ENCODE peak calls at places on chromosome 4, in six cellular contexts. J is stimulated activated CD4-positive, alpha-beta T cell treated with anti-CD3 and anti-CD28 coated beads, Interleukin-1b, Interleukin-23, amount 100 ng/mL, for 4 hours; Y is foreskin fibroblast; H is NCI-H1105; O is memory B cell; T is WERI-Rb-1. D is an unnamed sample.

GRCh38 chr4:73573794-73574528 is 46.3 kb downstream of the RASSF6 start:
- DNase-seq in J (no peak), Y (peak), H (peak), O (peak), T (peak), D (peak)

GRCh38 chr4:38935391-38936073 is 67.9 kb downstream of the FAM114A1 start:
- DNase-seq in J (no peak), Y (no peak), H (no peak), O (no peak), T (no peak), D (no peak)

GRCh38 chr4:173001571-173001970 is 167.0 kb upstream of the GALNT7 start:
- DNase-seq in J (no peak), Y (peak), H (no peak), O (no peak), T (no peak), D (no peak)

GRCh38 chr4:150248181-150248580 is 169.9 kb downstream of the DCLK2 start:
- DNase-seq in J (no peak), Y (no peak), H (no peak), O (no peak), T (peak), D (no peak)

GRCh38 chr4:171880136-171880535 is 66.9 kb downstream of the GALNTL6 start:
- DNase-seq in J (no peak), Y (peak), H (no peak), O (no peak), T (no peak), D (no peak)

GRCh38 chr4:7226464-7226863 is 34.1 kb downstream of the SORCS2 start:
- DNase-seq in J (no peak), Y (no peak), H (no peak), O (no peak), T (peak), D (no peak)

GRCh38 chr4:8488791-8489369 is 48.3 kb downstream of the TRMT44 start:
- DNase-seq in J (no peak), Y (no peak), H (no peak), O (no peak), T (no peak), D (no peak)

GRCh38 chr4:153649572-153649991 is 34.5 kb upstream of the TLR2 start:
- DNase-seq in J (no peak), Y (no peak), H (no peak), O (no peak), T (peak), D (no peak)

GRCh38 chr4:149706942-149707341 is 108.7 kb downstream of the IQCM start:
- DNase-seq in J (no peak), Y (peak), H (no peak), O (no peak), T (no peak), D (no peak)

GRCh38 chr4:31236635-31237173 is 516.5 kb downstream of the PCDH7 start:
- DNase-seq in J (no peak), Y (no peak), H (no peak), O (no peak), T (no peak), D (no peak)

GRCh38 chr4:154312246-154312645 is 179.4 kb downstream of the DCHS2 start:
- DNase-seq in J (no peak), Y (no peak), H (no peak), O (no peak), T (no peak), D (no peak)

GRCh38 chr4:82606622-82607021 is 44.8 kb upstream of the TMEM150C start:
- DNase-seq in J (no peak), Y (no peak), H (no peak), O (no peak), T (no peak), D (no peak)

GRCh38 chr4:8097721-8098345 is 60.8 kb downstream of the ABLIM2 start:
- DNase-seq in J (no peak), Y (no peak), H (no peak), O (no peak), T (no peak), D (no peak)

GRCh38 chr4:40307627-40308497 is 27.3 kb upstream of the CHRNA9 start:
- DNase-seq in J (peak), Y (no peak), H (no peak), O (peak), T (no peak), D (peak)

GRCh38 chr4:140326395-140326993 is 47.0 kb upstream of the SCOC start:
- DNase-seq in J (no peak), Y (peak), H (peak), O (no peak), T (peak), D (no peak)

GRCh38 chr4:45944000-45944399 is 179.9 kb downstream of the GABRG1 start:
- DNase-seq in J (no peak), Y (no peak), H (no peak), O (no peak), T (no peak), D (no peak)

GRCh38 chr4:11700751-11701226 is 272.1 kb upstream of the HS3ST1 start:
- DNase-seq in J (no peak), Y (peak), H (no peak), O (no peak), T (no peak), D (no peak)

GRCh38 chr4:61296115-61296514 is 96.0 kb downstream of the ADGRL3 start:
- DNase-seq in J (no peak), Y (no peak), H (no peak), O (no peak), T (no peak), D (no peak)

GRCh38 chr4:10281996-10282395 is 165.4 kb upstream of the WDR1 start:
- DNase-seq in J (no peak), Y (no peak), H (no peak), O (no peak), T (no peak), D (no peak)

GRCh38 chr4:118911162-118911791 is 22.6 kb downstream of the SYNPO2 start:
- DNase-seq in J (no peak), Y (peak), H (no peak), O (no peak), T (no peak), D (no peak)

GRCh38 chr4:16545656-16546055 is 319.4 kb upstream of the TAPT1 start:
- DNase-seq in J (no peak), Y (no peak), H (no peak), O (no peak), T (no peak), D (no peak)

GRCh38 chr4:177810210-177810609 is 368.0 kb upstream of the AGA start:
- DNase-seq in J (no peak), Y (no peak), H (no peak), O (no peak), T (no peak), D (no peak)

D was measured in activated B cell treated with CpG ODN at 0.5 μM for 24 hours.